ENCODE peak calls at places on chromosomes 3 and 15, in eight cellular contexts. O is stimulated activated CD4-positive, alpha-beta T cell treated with anti-CD3 and anti-CD28 coated beads, Interleukin-1b, Interleukin-23, amount 100 ng/mL, for 1 hour; K is glutamatergic neuron; M is GM13976; A is progenitor cell of endocrine pancreas; J is SJCRH30; N is neural crest cell; S is pons. L is an unnamed sample.

GRCh38 chr3:13419356-13420050 is 619 bp downstream of the NUP210 start:
- DNase-seq in A (peak; percentile 33), M (peak; percentile 77), S (peak; percentile 40), J (no peak), O (peak; percentile 37), K (peak; percentile 53), N (peak; percentile 26), L (peak; percentile 25)

GRCh38 chr3:14203521-14204079 is 25.0 kb downstream of the LSM3 start:
- DNase-seq in M (peak; percentile 77), N (peak; percentile 58), O (no peak), S (peak; percentile 90), J (peak; percentile 50), K (peak; percentile 66), A (peak; percentile 25), L (peak; percentile 32)

GRCh38 chr15:100111103-100112060 is 230.4 kb downstream of the ADAMTS17 start:
- DNase-seq in J (peak; percentile 75), O (no peak), S (peak; percentile 92), N (no peak), A (no peak), M (no peak), K (no peak), L (no peak)

GRCh38 chr3:133467780-133468179 is 67.9 kb downstream of the BFSP2 start:
- DNase-seq in M (no peak), N (no peak), S (no peak), K (no peak), J (no peak), O (no peak), A (no peak), L (no peak)

GRCh38 chr3:81728766-81729544 is 32.5 kb downstream of the GBE1 start:
- DNase-seq in N (no peak), A (no peak), S (no peak), O (no peak), M (no peak), J (no peak), K (no peak), L (no peak)

GRCh38 chr3:43004282-43004681 is 25.2 kb downstream of the GASK1A start:
- DNase-seq in M (no peak), A (no peak), J (no peak), O (no peak), S (no peak), K (no peak), N (no peak), L (no peak)

GRCh38 chr15:45522931-45523331 is 376 bp upstream of the SLC30A4 start:
- DNase-seq in N (no peak), S (peak; percentile 58), M (peak; percentile 28), O (no peak), A (no peak), K (no peak), J (peak; percentile 71), L (no peak)

GRCh38 chr3:88912294-88913014 is 195.0 kb upstream of the EPHA3 start:
- DNase-seq in A (no peak), K (peak; percentile 7), M (no peak), S (peak; percentile 94), O (no peak), J (no peak), N (peak; percentile 19), L (no peak)

GRCh38 chr3:64311424-64311920 is 86.2 kb upstream of the PRICKLE2 start:
- DNase-seq in A (no peak), M (no peak), K (no peak), J (no peak), S (no peak), N (no peak), O (no peak), L (no peak)

GRCh38 chr3:159418571-159419526 is 569.8 kb upstream of the IL12A start:
- DNase-seq in J (peak; percentile 20), A (no peak), N (no peak), O (no peak), K (no peak), M (no peak), S (no peak), L (no peak)